ENCODE peak calls at places on chromosomes 11 and 22, in six cellular contexts. X, V, S, E, J and L are unnamed samples.

GRCh38 chr11:12042215-12042676 is 33.8 kb upstream of the DKK3 start:
- DNase-seq in X (peak), V (peak), S (no peak), E (no peak), J (no peak), L (no peak)

GRCh38 chr11:11558826-11559225 is 63.0 kb downstream of the GALNT18 start:
- DNase-seq in X (no peak), V (no peak), S (no peak), E (peak), J (no peak), L (no peak)

GRCh38 chr11:8231979-8232378 is 31.7 kb downstream of the LMO1 start:
- DNase-seq in X (no peak), V (no peak), S (no peak), E (peak), J (no peak), L (peak)

GRCh38 chr11:76005746-76006145 is 190.7 kb downstream of the UVRAG start:
- DNase-seq in X (no peak), V (peak), S (no peak), E (no peak), J (no peak), L (no peak)

GRCh38 chr11:5369793-5370192 is 13.8 kb upstream of the OR51M1 start:
- DNase-seq in X (peak), V (peak), S (no peak), E (no peak), J (peak), L (no peak)

GRCh38 chr11:65111537-65112225 is at the start of gene TM7SF2:
- DNase-seq in X (peak), V (peak), S (peak), E (peak), J (peak), L (peak)

GRCh38 chr11:65911682-65912568 is 6.9 kb downstream of the C11orf68 start:
- DNase-seq in X (no peak), V (peak), S (peak), E (no peak), J (peak), L (no peak)

GRCh38 chr11:5690736-5691135 is 1.1 kb downstream of the TRIM22 start:
- DNase-seq in X (no peak), V (no peak), S (no peak), E (no peak), J (no peak), L (no peak)

GRCh38 chr11:116793476-116794096 is 1.9 kb upstream of the APOA5 start:
- DNase-seq in X (no peak), V (no peak), S (no peak), E (no peak), J (no peak), L (no peak)

GRCh38 chr11:65043881-65044501 is 3.0 kb downstream of the SAC3D1 start:
- DNase-seq in X (no peak), V (no peak), S (peak), E (peak), J (no peak), L (no peak)

GRCh38 chr11:12611352-12611751 is 62.9 kb upstream of the TEAD1 start:
- DNase-seq in X (no peak), V (no peak), S (no peak), E (no peak), J (no peak), L (no peak)

GRCh38 chr11:75241906-75242644 is 1.5 kb downstream of the TPBGL start:
- DNase-seq in X (no peak), V (no peak), S (no peak), E (no peak), J (no peak), L (peak)

GRCh38 chr22:49712195-49712791 is 115.4 kb downstream of the BRD1 start:
- DNase-seq in X (no peak), V (peak), S (no peak), E (no peak), J (peak), L (no peak)

GRCh38 chr11:125285844-125286243 is 121.3 kb downstream of the PKNOX2 start:
- DNase-seq in X (no peak), V (no peak), S (no peak), E (no peak), J (no peak), L (no peak)

GRCh38 chr11:112877561-112877960 is 83.7 kb upstream of the NCAM1 start:
- DNase-seq in X (no peak), V (no peak), S (no peak), E (no peak), J (no peak), L (no peak)

GRCh38 chr11:113578164-113578455 is 102.9 kb upstream of the DRD2 start:
- DNase-seq in X (no peak), V (no peak), S (no peak), E (no peak), J (no peak), L (no peak)

GRCh38 chr11:117192401-117192875 is 6.7 kb upstream of the TAGLN start:
- DNase-seq in X (no peak), V (no peak), S (no peak), E (peak), J (no peak), L (no peak)

GRCh38 chr11:77092382-77092781 is 10.3 kb upstream of the OMP start:
- DNase-seq in X (no peak), V (no peak), S (no peak), E (peak), J (no peak), L (peak)

GRCh38 chr22:50139843-50140415 is 30.6 kb upstream of the PANX2 start:
- DNase-seq in X (no peak), V (no peak), S (no peak), E (no peak), J (no peak), L (no peak)

GRCh38 chr11:32594272-32594671 is 10.6 kb downstream of the EIF3M start:
- DNase-seq in X (no peak), V (no peak), S (no peak), E (no peak), J (no peak), L (no peak)

GRCh38 chr22:33921576-33922181 is 1.4 kb upstream of the LARGE1 start:
- DNase-seq in X (peak), V (no peak), S (peak), E (peak), J (peak), L (peak)

GRCh38 chr11:42631223-42631843 is 680.5 kb upstream of the API5 start:
- DNase-seq in X (no peak), V (peak), S (no peak), E (no peak), J (peak), L (no peak)

GRCh38 chr11:61699737-61700160 is 19.6 kb downstream of the DAGLA start:
- DNase-seq in X (no peak), V (peak), S (peak), E (no peak), J (no peak), L (no peak)

GRCh38 chr11:99803501-99803900 is 782.8 kb downstream of the CNTN5 start:
- DNase-seq in X (no peak), V (no peak), S (no peak), E (no peak), J (no peak), L (no peak)

GRCh38 chr11:40403321-40403720 is 1056.1 kb downstream of the LRRC4C start:
- DNase-seq in X (no peak), V (no peak), S (no peak), E (no peak), J (no peak), L (no peak)

GRCh38 chr22:29205598-29206371 is at the start of gene EMID1:
- DNase-seq in X (no peak), V (no peak), S (peak), E (peak), J (peak), L (no peak)

GRCh38 chr11:76830639-76831312 is 29.9 kb upstream of the ACER3 start:
- DNase-seq in X (no peak), V (peak), S (no peak), E (no peak), J (no peak), L (no peak)

GRCh38 chr22:49243335-49243734 is 584.3 kb downstream of the BRD1 start:
- DNase-seq in X (no peak), V (no peak), S (no peak), E (no peak), J (no peak), L (no peak)

GRCh38 chr11:65060913-65061408 is 2.6 kb upstream of the NAALADL1 start:
- DNase-seq in X (no peak), V (no peak), S (no peak), E (no peak), J (peak), L (no peak)

GRCh38 chr11:86222081-86222480 is 22.5 kb upstream of the EED start:
- DNase-seq in X (no peak), V (no peak), S (no peak), E (no peak), J (no peak), L (no peak)

GRCh38 chr11:75303544-75304224 is 47.8 kb downstream of the ARRB1 start:
- DNase-seq in X (no peak), V (no peak), S (no peak), E (no peak), J (no peak), L (no peak)

GRCh38 chr11:94885133-94885532 is 88.2 kb downstream of the CWC15 start:
- DNase-seq in X (no peak), V (peak), S (no peak), E (no peak), J (no peak), L (no peak)

GRCh38 chr11:76656087-76656531 is 14.4 kb downstream of the LRRC32 start:
- DNase-seq in X (no peak), V (no peak), S (no peak), E (no peak), J (no peak), L (peak)

GRCh38 chr11:114304969-114305368 is 8.8 kb downstream of the NNMT start:
- DNase-seq in X (no peak), V (no peak), S (no peak), E (no peak), J (no peak), L (no peak)

GRCh38 chr11:133925756-133926155 is 31.0 kb downstream of the IGSF9B start:
- DNase-seq in X (no peak), V (no peak), S (no peak), E (no peak), J (no peak), L (no peak)

GRCh38 chr11:12293486-12293885 is 83.9 kb upstream of the PARVA start:
- DNase-seq in X (no peak), V (no peak), S (no peak), E (no peak), J (no peak), L (no peak)

GRCh38 chr11:96119211-96119610 is 195.3 kb upstream of the MTMR2 start:
- DNase-seq in X (no peak), V (no peak), S (no peak), E (no peak), J (no peak), L (no peak)
- TF ChIP-seq CTCF in X (no peak), V (no peak), S (no peak), E (no peak), J (no peak), L (no peak)

GRCh38 chr22:46390652-46391301 is 55.3 kb downstream of the TRMU start:
- DNase-seq in X (peak), V (peak), S (peak), E (no peak), J (no peak), L (peak)
- TF ChIP-seq CTCF in X (peak), V (peak), S (peak), E (no peak), J (peak), L (peak)

GRCh38 chr22:37794376-37794775 is 13.4 kb upstream of the GCAT start:
- DNase-seq in X (no peak), V (no peak), S (no peak), E (no peak), J (no peak), L (no peak)

GRCh38 chr22:37801946-37802309 is 5.8 kb upstream of the GCAT start:
- DNase-seq in X (no peak), V (no peak), S (no peak), E (no peak), J (no peak), L (no peak)

GRCh38 chr22:37796079-37796478 is 11.7 kb upstream of the GCAT start:
- DNase-seq in X (no peak), V (no peak), S (no peak), E (no peak), J (no peak), L (no peak)

GRCh38 chr22:37802310-37803194 is 5.2 kb upstream of the GCAT start:
- DNase-seq in X (no peak), V (no peak), S (peak), E (peak), J (peak), L (no peak)

DNA sequence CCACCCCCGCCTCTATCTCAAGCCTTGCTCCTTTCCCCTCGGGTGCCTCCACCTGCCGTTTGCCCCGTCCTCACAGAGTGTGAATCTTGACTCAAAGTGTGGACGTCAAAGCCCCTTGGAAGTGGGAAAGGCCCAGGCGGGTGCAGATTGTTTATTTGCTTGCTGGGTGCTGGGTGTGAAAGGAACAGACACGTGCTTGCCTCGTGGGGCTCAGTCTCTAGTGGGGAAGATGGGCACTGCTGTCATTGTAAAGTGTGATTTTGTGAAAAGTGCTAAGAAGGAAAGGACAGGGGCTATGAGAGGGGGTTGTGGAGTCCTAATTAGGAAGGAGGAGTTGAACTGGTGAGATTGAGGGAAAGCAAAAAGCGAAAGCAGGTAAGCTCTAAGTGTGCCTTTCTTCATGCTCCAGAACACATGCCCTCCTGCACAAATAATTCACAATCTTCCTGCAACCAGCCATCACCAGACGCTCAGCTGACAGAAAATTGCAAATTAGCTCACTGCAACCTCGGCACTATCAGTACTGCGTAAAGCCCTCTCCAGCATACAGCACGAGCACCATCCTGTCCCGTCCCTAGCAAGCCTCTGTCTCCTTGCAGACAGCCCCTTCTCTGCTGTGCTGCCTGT is 9.7 kb upstream of the GCAT start:
- DNase-seq in X (no peak), V (no peak), S (no peak), E (no peak), J (no peak), L (no peak)
- TF ChIP-seq CTCF in X (no peak), V (no peak), S (no peak), E (no peak), J (no peak), L (no peak)

GRCh38 chr11:101439488-101439887 is 144.3 kb downstream of the TRPC6 start:
- DNase-seq in X (no peak), V (no peak), S (no peak), E (no peak), J (no peak), L (no peak)
- TF ChIP-seq CTCF in X (no peak), V (no peak), S (no peak), E (no peak), J (no peak), L (no peak)

GRCh38 chr22:31846161-31847115 is 92.6 kb downstream of the DEPDC5 start:
- DNase-seq in X (peak), V (no peak), S (no peak), E (no peak), J (no peak), L (no peak)
- TF ChIP-seq CTCF in X (peak), V (no peak), S (no peak), E (peak), J (peak), L (peak)

GRCh38 chr11:110467556-110467955 is 37.8 kb downstream of the FDX1 start:
- DNase-seq in X (no peak), V (no peak), S (no peak), E (no peak), J (no peak), L (no peak)
- TF ChIP-seq CTCF in X (no peak), V (no peak), S (no peak), E (no peak), J (no peak), L (peak)

GRCh38 chr11:107438148-107438547 is 19.5 kb downstream of the CWF19L2 start:
- DNase-seq in X (no peak), V (no peak), S (no peak), E (no peak), J (no peak), L (no peak)
- TF ChIP-seq CTCF in X (no peak), V (no peak), S (no peak), E (no peak), J (no peak), L (peak)

GRCh38 chr11:2088746-2089535 is 50.2 kb downstream of the IGF2 start:
- DNase-seq in X (no peak), V (no peak), S (no peak), E (peak), J (no peak), L (no peak)
- TF ChIP-seq CTCF in X (peak), V (no peak), S (no peak), E (no peak), J (peak), L (peak)